ENCODE peak calls at places on chromosomes 4 and X, in five cellular contexts. V is EH, R is aorta, N is GM20000, S is T-helper 9 cell. M is an unnamed sample.

GRCh38 chrX:27008486-27008885 is 454.7 kb downstream of the PPP4R3C start:
- DNase-seq in R (no peak), S (no peak), N (no peak), V (no peak), M (no peak)

GRCh38 chrX:926070-926469 is 286.4 kb downstream of the CRLF2 start:
- DNase-seq in R (no peak), N (no peak), V (no peak), S (no peak), M (no peak)

GRCh38 chr4:87092389-87093141 is 127.9 kb downstream of the KLHL8 start:
- DNase-seq in V (peak), N (peak), R (no peak), S (no peak), M (peak)

GRCh38 chrX:146863566-146863965 is 49.0 kb upstream of the CXorf51A start:
- DNase-seq in V (no peak), R (no peak), N (no peak), S (no peak), M (no peak)

GRCh38 chrX:10239611-10240064 is 82.9 kb downstream of the CLCN4 start:
- DNase-seq in S (no peak), V (peak), R (no peak), N (no peak), M (peak)

GRCh38 chrX:20585782-20586181 is 319.1 kb upstream of the RPS6KA3 start:
- DNase-seq in S (no peak), R (no peak), N (no peak), V (peak), M (no peak)

GRCh38 chr4:10596586-10597285 is 87.8 kb downstream of the CLNK start:
- DNase-seq in R (no peak), V (no peak), N (no peak), S (no peak), M (no peak)

GRCh38 chr4:78092850-78093249 is 35.7 kb downstream of the FRAS1 start:
- DNase-seq in R (no peak), S (no peak), V (no peak), N (no peak), M (no peak)

GRCh38 chrX:72131317-72132294 is at the start of gene RTL5:
- DNase-seq in N (peak), V (peak), S (peak), R (peak), M (peak)

GRCh38 chr4:177759714-177760113 is 317.5 kb upstream of the AGA start:
- DNase-seq in N (no peak), V (no peak), S (no peak), R (no peak), M (no peak)

GRCh38 chr4:128228021-128228571 is 59.5 kb downstream of the PGRMC2 start:
- DNase-seq in N (no peak), R (no peak), V (peak), S (no peak), M (no peak)